ENCODE peak calls at places on chromosome 12, in ten cellular contexts. One of them, this sample, is unnamed.

GRCh38 chr12:15180325-15180724 is 40.9 kb downstream of the RERG start:
- DNase-seq in HTR-8/SVneo: no peak
- DNase-seq in H9: no peak
- DNase-seq in activated B cell treated with CpG ODN at 0.5 μM for 24 hours: no peak
- DNase-seq in left ventricle myocardium inferior: no peak
- DNase-seq in A549: no peak
- DNase-seq in lung: no peak
- DNase-seq in esophagus muscularis mucosa: no peak
- DNase-seq in HEK293T: no peak
- DNase-seq in MV-4-11: no peak
- DNase-seq in this sample: no peak

GRCh38 chr12:71694099-71694820 is 8.4 kb downstream of the TMEM19 start:
- DNase-seq in HTR-8/SVneo: no peak
- DNase-seq in H9: no peak
- DNase-seq in activated B cell treated with CpG ODN at 0.5 μM for 24 hours: no peak
- DNase-seq in left ventricle myocardium inferior: no peak
- DNase-seq in A549: no peak
- DNase-seq in lung: no peak
- DNase-seq in esophagus muscularis mucosa: no peak
- DNase-seq in HEK293T: no peak
- DNase-seq in MV-4-11: no peak
- DNase-seq in this sample: no peak

GRCh38 chr12:96986883-96987523 is 79.9 kb downstream of the NEDD1 start:
- DNase-seq in HTR-8/SVneo: peak
- DNase-seq in H9: no peak
- DNase-seq in activated B cell treated with CpG ODN at 0.5 μM for 24 hours: no peak
- DNase-seq in left ventricle myocardium inferior: no peak
- DNase-seq in A549: peak
- DNase-seq in lung: no peak
- DNase-seq in esophagus muscularis mucosa: no peak
- DNase-seq in HEK293T: peak
- DNase-seq in MV-4-11: peak
- DNase-seq in this sample: peak

GRCh38 chr12:68746572-68747180 is 700 bp downstream of the SLC35E3 start:
- DNase-seq in HTR-8/SVneo: peak
- DNase-seq in H9: peak
- DNase-seq in activated B cell treated with CpG ODN at 0.5 μM for 24 hours: no peak
- DNase-seq in left ventricle myocardium inferior: peak
- DNase-seq in A549: peak
- DNase-seq in lung: peak
- DNase-seq in esophagus muscularis mucosa: peak
- DNase-seq in HEK293T: peak
- DNase-seq in MV-4-11: peak
- DNase-seq in this sample: peak

GRCh38 chr12:52082988-52083637 is 3.6 kb downstream of the SMIM41 start:
- DNase-seq in HTR-8/SVneo: peak
- DNase-seq in H9: peak
- DNase-seq in activated B cell treated with CpG ODN at 0.5 μM for 24 hours: peak
- DNase-seq in left ventricle myocardium inferior: peak
- DNase-seq in A549: peak
- DNase-seq in lung: peak
- DNase-seq in esophagus muscularis mucosa: no peak
- DNase-seq in HEK293T: peak
- DNase-seq in MV-4-11: peak
- DNase-seq in this sample: no peak

GRCh38 chr12:56450241-56450640 is 1.0 kb upstream of the TIMELESS start:
- DNase-seq in HTR-8/SVneo: no peak
- DNase-seq in H9: no peak
- DNase-seq in activated B cell treated with CpG ODN at 0.5 μM for 24 hours: no peak
- DNase-seq in left ventricle myocardium inferior: no peak
- DNase-seq in A549: no peak
- DNase-seq in lung: no peak
- DNase-seq in esophagus muscularis mucosa: no peak
- DNase-seq in HEK293T: no peak
- DNase-seq in MV-4-11: no peak
- DNase-seq in this sample: no peak

GRCh38 chr12:97404549-97404948 is 58.1 kb upstream of the RMST start:
- DNase-seq in HTR-8/SVneo: peak
- DNase-seq in H9: peak
- DNase-seq in activated B cell treated with CpG ODN at 0.5 μM for 24 hours: no peak
- DNase-seq in left ventricle myocardium inferior: no peak
- DNase-seq in A549: peak
- DNase-seq in lung: no peak
- DNase-seq in esophagus muscularis mucosa: peak
- DNase-seq in HEK293T: peak
- DNase-seq in MV-4-11: peak
- DNase-seq in this sample: peak

GRCh38 chr12:19120795-19121194 is 8.7 kb upstream of the PLEKHA5 start:
- DNase-seq in HTR-8/SVneo: no peak
- DNase-seq in H9: no peak
- DNase-seq in activated B cell treated with CpG ODN at 0.5 μM for 24 hours: no peak
- DNase-seq in left ventricle myocardium inferior: no peak
- DNase-seq in A549: no peak
- DNase-seq in lung: no peak
- DNase-seq in esophagus muscularis mucosa: no peak
- DNase-seq in HEK293T: no peak
- DNase-seq in MV-4-11: no peak
- DNase-seq in this sample: no peak

GRCh38 chr12:83322816-83323215 is 636.1 kb downstream of the TMTC2 start:
- DNase-seq in HTR-8/SVneo: no peak
- DNase-seq in H9: no peak
- DNase-seq in activated B cell treated with CpG ODN at 0.5 μM for 24 hours: no peak
- DNase-seq in left ventricle myocardium inferior: no peak
- DNase-seq in A549: no peak
- DNase-seq in lung: no peak
- DNase-seq in esophagus muscularis mucosa: no peak
- DNase-seq in HEK293T: no peak
- DNase-seq in MV-4-11: no peak
- DNase-seq in this sample: no peak

GRCh38 chr12:14111230-14111865 is 129.9 kb upstream of the GRIN2B start:
- DNase-seq in HTR-8/SVneo: no peak
- DNase-seq in H9: peak
- DNase-seq in activated B cell treated with CpG ODN at 0.5 μM for 24 hours: peak
- DNase-seq in left ventricle myocardium inferior: no peak
- DNase-seq in A549: peak
- DNase-seq in lung: no peak
- DNase-seq in esophagus muscularis mucosa: no peak
- DNase-seq in HEK293T: peak
- DNase-seq in MV-4-11: no peak
- DNase-seq in this sample: peak

GRCh38 chr12:46109343-46110219 is 119.2 kb upstream of the SCAF11 start:
- DNase-seq in HTR-8/SVneo: no peak
- DNase-seq in H9: no peak
- DNase-seq in activated B cell treated with CpG ODN at 0.5 μM for 24 hours: no peak
- DNase-seq in left ventricle myocardium inferior: no peak
- DNase-seq in A549: no peak
- DNase-seq in lung: no peak
- DNase-seq in esophagus muscularis mucosa: no peak
- DNase-seq in HEK293T: no peak
- DNase-seq in MV-4-11: no peak
- DNase-seq in this sample: no peak